ENCODE peak calls at places on chromosomes 5 and 9, in four cellular contexts. Y, V, F and I are unnamed samples.

GRCh38 chr9:109815366-109815947 is 35.5 kb downstream of the PALM2AKAP2 start:
- DNase-seq in V (no peak), Y (no peak), F (peak; percentile 28), I (no peak)

GRCh38 chr5:142426129-142426641 is 101.4 kb upstream of the SPRY4 start:
- DNase-seq in V (no peak), F (no peak), Y (no peak), I (no peak)

GRCh38 chr5:96483878-96484277 is 50.8 kb upstream of the PCSK1 start:
- DNase-seq in Y (no peak), V (peak; percentile 11), F (peak; percentile 32), I (peak; percentile 33)

GRCh38 chr9:85332487-85332886 is 409.3 kb downstream of the AGTPBP1 start:
- DNase-seq in F (peak; percentile 19), Y (no peak), V (no peak), I (peak; percentile 71)

GRCh38 chr9:72441296-72442211 is 76.5 kb upstream of the ZFAND5 start:
- DNase-seq in Y (no peak), V (no peak), F (no peak), I (no peak)

GRCh38 chr5:172903790-172904189 is 55.4 kb upstream of the RPL26L1 start:
- DNase-seq in F (no peak), V (no peak), Y (no peak), I (no peak)

GRCh38 chr9:128175102-128175563 is 15.1 kb downstream of the BBLN start:
- DNase-seq in V (no peak), F (no peak), Y (no peak), I (no peak)

GRCh38 chr5:29758986-29759421 is 1434.5 kb upstream of the CDH6 start:
- DNase-seq in F (peak; percentile 97), Y (no peak), V (no peak), I (no peak)

GRCh38 chr5:72248352-72249032 is 71.5 kb downstream of the MRPS27 start:
- DNase-seq in F (no peak), Y (no peak), V (peak; percentile 52), I (peak; percentile 29)

GRCh38 chr5:109852371-109853160 is 162.8 kb downstream of the MAN2A1 start:
- DNase-seq in Y (no peak), F (no peak), V (no peak), I (no peak)

GRCh38 chr9:31542384-31543055 is 841.9 kb upstream of the ACO1 start:
- DNase-seq in V (no peak), F (peak; percentile 12), Y (peak; percentile 26), I (peak; percentile 16)

GRCh38 chr9:84254972-84255371 is 85.6 kb downstream of the SLC28A3 start:
- DNase-seq in F (no peak), Y (no peak), V (no peak), I (no peak)

GRCh38 chr9:111098661-111099060 is 60.4 kb upstream of the LPAR1 start:
- DNase-seq in Y (no peak), F (no peak), V (no peak), I (no peak)

GRCh38 chr9:120718328-120718727 is 4.1 kb upstream of the MEGF9 start:
- DNase-seq in Y (no peak), V (no peak), F (no peak), I (no peak)

GRCh38 chr9:8134629-8135028 is 335.1 kb upstream of the DMAC1 start:
- DNase-seq in V (no peak), F (no peak), Y (no peak), I (no peak)

GRCh38 chr5:142097681-142098080 is 10.9 kb upstream of the NDFIP1 start:
- DNase-seq in F (no peak), Y (no peak), V (no peak), I (no peak)

GRCh38 chr5:52987711-52988329 is 1.3 kb upstream of the ITGA2 start:
- DNase-seq in V (no peak), F (peak; percentile 48), Y (no peak), I (no peak)

GRCh38 chr5:76325876-76326491 is 77.1 kb upstream of the IQGAP2 start:
- DNase-seq in Y (no peak), F (no peak), V (no peak), I (no peak)

GRCh38 chr5:94689871-94690270 is 71.4 kb downstream of the SLF1 start:
- DNase-seq in F (no peak), Y (no peak), V (no peak), I (no peak)

GRCh38 chr5:573976-574375 is 38.2 kb upstream of the CEP72 start:
- DNase-seq in F (no peak), Y (no peak), V (no peak), I (no peak)

DNA sequence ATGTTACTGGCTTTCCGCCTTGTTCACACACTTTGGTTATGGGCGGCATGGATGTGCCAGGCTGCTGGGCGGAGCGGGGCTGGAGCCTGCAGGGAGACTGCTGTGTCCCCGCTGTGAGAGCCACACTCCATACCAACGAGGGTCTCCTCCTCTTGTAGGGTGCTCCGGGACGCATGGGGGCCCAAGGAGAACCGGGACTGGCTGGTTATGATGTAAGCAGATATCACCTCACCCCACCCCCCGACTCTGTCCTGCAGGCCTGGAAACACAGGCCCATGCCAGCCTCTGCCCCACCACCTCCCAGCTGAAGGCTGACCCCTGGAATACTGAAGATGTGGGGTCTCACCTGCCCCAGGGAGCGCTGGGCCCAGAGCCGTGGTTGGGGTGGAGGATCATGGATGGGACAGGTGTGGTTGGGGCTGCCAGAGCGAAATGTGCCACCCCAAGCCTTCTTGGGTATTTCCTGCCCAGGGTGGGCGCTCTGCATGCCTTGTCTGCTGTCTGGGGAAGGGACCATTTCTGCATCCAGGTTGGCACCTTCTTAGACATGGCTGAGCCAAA is 39.3 kb upstream of the ORM1 start:
- DNase-seq in Y (no peak), F (no peak), V (no peak), I (no peak)
- TF ChIP-seq BHLHE40 in Y (no peak), F (no peak), V (no peak), I (no peak)

DNA sequence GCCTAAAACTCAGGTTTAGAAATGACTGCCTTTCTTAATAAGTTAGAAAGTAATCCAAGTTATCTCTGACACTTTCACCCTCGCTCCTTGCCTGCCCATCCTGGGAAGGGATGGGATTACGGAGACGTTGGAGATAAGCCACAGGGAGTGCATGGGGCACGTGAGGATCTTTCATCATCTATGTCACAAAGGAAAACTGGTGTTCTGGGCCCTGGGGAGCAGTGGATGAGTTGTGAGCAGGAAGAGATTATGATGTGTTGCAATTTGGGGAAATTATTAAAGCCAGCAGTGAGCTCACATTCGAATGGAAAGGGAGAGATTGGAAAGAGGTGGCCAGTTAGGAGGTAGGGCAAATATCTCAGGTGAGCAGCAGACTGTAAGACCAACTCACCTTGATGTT is 12.8 kb downstream of the AFAP1L1 start:
- DNase-seq in Y (no peak), F (no peak), V (no peak), I (no peak)
- TF ChIP-seq FOXM1 in Y (no peak), F (no peak), V (no peak), I (no peak)

DNA sequence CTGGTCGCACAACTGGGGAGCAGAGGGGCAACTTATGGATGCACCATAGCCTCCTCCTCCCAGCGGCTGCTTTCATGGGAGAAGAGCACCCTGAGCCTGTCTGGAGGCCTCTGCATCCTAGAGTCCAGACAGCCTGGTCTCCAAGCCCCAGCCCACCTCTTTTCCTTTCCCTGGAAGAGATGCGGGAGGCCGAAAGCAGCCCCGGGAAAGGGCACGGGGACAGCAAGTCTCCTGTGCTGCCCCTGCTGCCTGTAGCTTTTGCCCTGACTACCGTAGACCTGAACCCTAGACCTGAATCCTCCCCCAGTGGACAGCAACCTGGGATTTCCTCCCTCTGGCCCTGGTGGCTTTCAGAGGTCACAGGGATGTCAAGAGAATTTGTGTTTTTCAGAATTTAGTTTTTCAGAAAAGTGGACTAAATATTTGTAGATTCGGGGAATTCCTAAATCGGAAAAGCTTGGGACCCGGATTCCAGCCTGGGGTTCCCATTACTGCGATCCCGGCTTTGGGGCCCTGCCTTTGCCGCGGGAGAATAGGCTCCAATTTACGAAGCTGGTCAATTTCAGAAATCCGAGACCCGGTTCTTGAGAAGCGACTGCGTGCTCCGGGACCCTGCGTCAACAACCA is 4.3 kb upstream of the PITX1 start:
- DNase-seq in V (no peak), F (no peak), Y (no peak), I (no peak)
- TF ChIP-seq BHLHE40 in V (no peak), F (no peak), Y (no peak), I (no peak)

DNA sequence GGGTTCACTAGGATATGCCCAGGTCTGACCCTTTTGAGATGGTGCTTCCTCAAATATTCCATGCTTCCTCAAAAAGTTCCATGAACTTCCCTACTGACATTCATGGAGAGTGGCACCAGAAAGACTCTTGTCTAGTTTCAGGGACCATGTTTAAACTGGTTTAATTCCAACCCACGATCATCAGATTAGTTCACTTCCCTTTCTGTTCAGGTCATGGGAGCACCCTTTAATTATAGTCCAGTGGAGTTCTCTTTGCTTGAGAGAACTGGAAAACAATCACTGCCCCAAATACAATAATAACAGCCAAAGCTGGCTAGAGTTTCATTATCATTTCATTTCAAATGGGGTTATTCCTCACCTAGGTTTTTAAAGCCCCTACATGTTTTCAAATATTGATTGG is 9.7 kb upstream of the ERBIN start:
- DNase-seq in Y (no peak), V (no peak), F (no peak), I (no peak)
- TF ChIP-seq FOXM1 in Y (no peak), V (no peak), F (no peak), I (no peak)

GRCh38 chr5:159098285-159099048 is 1.2 kb downstream of the EBF1 start:
- DNase-seq in V (no peak), Y (no peak), F (no peak), I (no peak)
- TF ChIP-seq BHLHE40 in V (no peak), Y (no peak), F (no peak), I (no peak)

DNA sequence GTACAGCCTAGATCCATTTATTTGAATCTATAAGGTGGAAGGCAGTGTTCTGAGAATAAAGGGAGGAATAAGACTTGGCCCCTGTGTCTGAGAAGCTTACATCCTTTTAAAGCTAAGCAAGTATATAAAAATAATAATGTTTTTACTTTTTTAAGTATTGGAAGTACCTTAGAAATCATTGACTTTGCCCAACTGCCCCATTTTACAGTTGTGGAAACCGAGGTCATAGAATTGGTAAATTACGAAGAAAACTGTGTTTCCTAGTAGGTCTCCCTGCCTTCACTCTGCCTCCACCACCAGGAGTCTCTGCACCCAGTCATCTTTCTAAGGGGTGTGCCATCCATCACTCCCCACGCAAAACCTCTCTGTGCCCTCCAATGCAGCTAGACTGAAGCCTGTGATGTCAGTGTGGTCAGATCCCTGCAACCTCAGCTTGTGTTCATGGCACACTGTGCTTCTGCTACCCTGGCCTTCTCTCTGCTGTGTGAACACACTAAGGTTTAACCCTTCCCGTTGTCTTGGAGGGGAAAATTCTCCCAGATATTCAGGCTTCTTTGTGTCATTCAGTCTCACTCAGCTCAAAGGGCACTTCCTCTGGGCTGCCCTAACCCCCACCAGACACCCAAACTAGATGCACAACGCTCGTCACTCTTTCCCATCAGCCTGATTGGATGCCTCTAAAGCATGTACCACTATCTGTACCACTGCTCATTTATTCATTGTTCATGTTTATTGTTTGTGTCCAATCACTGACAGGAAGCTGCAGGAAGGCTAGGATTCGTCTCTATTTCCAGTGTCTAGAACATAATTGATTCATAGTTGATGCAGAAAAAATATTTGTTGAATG is 18.2 kb downstream of the ADRB2 start:
- DNase-seq in Y (no peak), F (no peak), V (no peak), I (no peak)
- TF ChIP-seq FOXM1 in Y (no peak), F (no peak), V (no peak), I (no peak)

DNA sequence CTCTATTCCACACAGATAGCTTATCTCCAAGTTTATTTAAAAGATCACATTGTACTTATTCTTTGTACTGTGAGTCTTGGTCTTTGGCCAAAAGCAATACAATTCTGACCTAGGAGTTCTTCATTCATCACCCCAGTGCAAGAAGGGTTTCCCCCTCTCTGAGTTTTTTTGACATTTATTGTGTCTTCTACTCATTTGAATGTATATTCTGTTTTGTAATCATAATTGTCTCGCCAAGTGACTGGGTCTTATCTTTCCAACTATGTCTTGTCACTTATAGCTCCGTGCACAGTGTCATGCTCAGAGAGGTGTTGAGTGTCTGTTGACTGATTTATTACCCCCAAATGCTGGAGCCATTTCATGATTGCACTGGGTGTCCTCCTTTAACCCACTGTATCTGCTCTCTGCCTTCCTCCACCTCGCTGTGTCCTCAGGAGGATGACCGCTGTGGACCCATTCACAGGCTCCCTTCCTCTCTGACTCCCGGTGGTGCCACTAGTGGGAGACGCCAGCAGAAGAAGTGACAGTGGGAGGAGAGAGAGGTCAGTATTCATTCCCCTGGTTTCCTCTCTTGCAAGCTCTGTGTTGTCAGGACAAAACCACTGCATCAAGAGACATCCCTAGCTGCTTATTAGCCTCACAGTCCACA is 11.2 kb upstream of the TRIO start:
- DNase-seq in Y (no peak), V (no peak), F (peak; percentile 28), I (peak; percentile 28)
- TF ChIP-seq BHLHE40 in Y (no peak), V (peak; percentile 11), F (no peak), I (no peak)